ENCODE peak calls at places on chromosomes 12 and 14, in seven cellular contexts. Z is B cell; V is NCI-H1105 treated with DMSO at 0.1 percent for 48 hours; M is RCC 7860; I is activated effector memory CD4-positive, alpha-beta T cell treated with anti-CD3 and anti-CD28 coated beads, Interleukin-2, amount 50 U/mL, for 16 hours; A is effector CD4-positive, alpha-beta T cell; B is M059J. E is an unnamed sample.

GRCh38 chr12:73235387-73235786 is 963.2 kb downstream of the TRHDE start:
- DNase-seq in A (no peak), B (no peak), Z (no peak), V (no peak), I (no peak), M (no peak), E (no peak)

GRCh38 chr12:54472494-54473262 is 724 bp downstream of the GTSF1 start:
- DNase-seq in M (no peak), A (no peak), I (no peak), B (no peak), Z (no peak), V (no peak), E (no peak)

GRCh38 chr12:64181504-64182291 is 40.4 kb downstream of the KICS2 start:
- DNase-seq in I (no peak), B (peak; percentile 99), M (peak; percentile 99), A (no peak), V (peak; percentile 59), Z (no peak), E (peak; percentile 42)

GRCh38 chr12:105825141-105825540 is 313.6 kb downstream of the NUAK1 start:
- DNase-seq in B (peak; percentile 23), Z (no peak), V (no peak), A (no peak), M (no peak), I (no peak), E (no peak)

GRCh38 chr12:130031571-130032189 is 127.9 kb upstream of the TMEM132D start:
- DNase-seq in A (peak; percentile 31), V (peak; percentile 35), I (peak; percentile 88), M (peak; percentile 10), B (peak; percentile 13), Z (peak; percentile 61), E (peak; percentile 51)

GRCh38 chr12:6925543-6926279 is 2.0 kb upstream of the ATN1 start:
- DNase-seq in B (peak; percentile 97), V (peak; percentile 47), A (no peak), I (no peak), M (peak; percentile 75), Z (no peak), E (no peak)

GRCh38 chr14:30648471-30648870 is 26.4 kb downstream of the SCFD1 start:
- DNase-seq in M (no peak), V (no peak), A (no peak), I (no peak), B (no peak), Z (no peak), E (no peak)

GRCh38 chr14:66568220-66568619 is 60.3 kb downstream of the GPHN start:
- DNase-seq in B (no peak), M (no peak), A (no peak), Z (no peak), I (no peak), V (no peak), E (no peak)

GRCh38 chr12:1781770-1782169 is 38.6 kb upstream of the LRTM2 start:
- DNase-seq in V (no peak), M (no peak), B (no peak), Z (no peak), A (no peak), I (no peak), E (no peak)

GRCh38 chr14:88271205-88271604 is 51.9 kb downstream of the KCNK10 start:
- DNase-seq in V (no peak), I (no peak), Z (no peak), A (no peak), B (no peak), M (no peak), E (no peak)

E was measured in NCI-H146.